ENCODE peak calls at places on chromosomes 11 and 22, in nine cellular contexts. O is K562, L is mammary epithelial cell, Q is fibroblast of lung, I is keratinocyte, G is neural progenitor cell, P is GM23338, M is DND-41, Y is hepatocyte. V is an unnamed sample. For H3K79me2 and H3K4me1, the result is how much of the 10 kb centered on the place peaks cover.

GRCh38 chr11:117771197-117771596 is 25.8 kb downstream of the DSCAML1 start:
- DNase-seq in O (no peak), Q (no peak), M (no peak), I (no peak), P (no peak), Y (no peak), L (no peak), G (no peak), V (no peak)

GRCh38 chr11:47915407-47916137 is 64.8 kb upstream of the PTPRJ start:
- DNase-seq in L (no peak), G (no peak), I (no peak), P (no peak), Y (no peak), O (no peak), Q (no peak), M (no peak), V (peak)

GRCh38 chr11:79081441-79082124 is 359.2 kb downstream of the TENM4 start:
- DNase-seq in O (no peak), L (no peak), I (no peak), P (no peak), M (no peak), Y (no peak), G (peak), Q (peak), V (no peak)

GRCh38 chr22:21606775-21607174 is 23.0 kb downstream of the YDJC start:
- DNase-seq in Q (no peak), G (no peak), P (no peak), Y (no peak), L (no peak), I (no peak), O (peak), M (no peak), V (no peak)

GRCh38 chr22:46367707-46368191 is 32.2 kb downstream of the TRMU start:
- DNase-seq in Q (peak), Y (peak), I (peak), G (peak), L (peak), O (peak), M (peak), P (peak), V (peak)

GRCh38 chr11:74988541-74989268 is at the start of gene NEU3:
- DNase-seq in O (peak), I (peak), M (peak), G (peak), Q (peak), L (peak), Y (peak), P (peak), V (peak)

GRCh38 chr11:65861533-65862183 is 1.4 kb downstream of the MUS81 start:
- DNase-seq in Q (no peak), M (no peak), G (peak), P (no peak), O (peak), I (no peak), Y (no peak), L (no peak), V (no peak)

GRCh38 chr11:46604796-46605195 is 11.0 kb upstream of the AMBRA1 start:
- DNase-seq in L (no peak), Q (no peak), G (no peak), O (no peak), I (no peak), Y (no peak), P (no peak), M (no peak), V (peak)

GRCh38 chr11:100830978-100831732 is 144.1 kb downstream of the ARHGAP42 start:
- DNase-seq in M (no peak), Y (peak), G (no peak), P (peak), L (peak), O (no peak), I (no peak), Q (peak), V (no peak)

GRCh38 chr11:14638561-14638960 is 5.0 kb upstream of the PDE3B start:
- DNase-seq in O (no peak), Y (no peak), G (no peak), Q (peak), L (no peak), M (peak), I (no peak), P (no peak), V (no peak)

GRCh38 chr11:100467821-100468508 is 219.1 kb upstream of the ARHGAP42 start:
- DNase-seq in O (no peak), Q (no peak), Y (no peak), M (no peak), P (no peak), I (no peak), L (no peak), G (no peak), V (no peak)

GRCh38 chr11:30549565-30549964 is 36.6 kb downstream of the MPPED2 start:
- DNase-seq in P (no peak), G (no peak), L (no peak), Y (no peak), M (no peak), Q (no peak), I (no peak), O (no peak), V (no peak)

GRCh38 chr11:77250881-77251640 is 50.4 kb downstream of the GDPD4 start:
- DNase-seq in Y (no peak), I (peak), L (peak), P (no peak), O (no peak), Q (peak), G (no peak), M (no peak), V (no peak)

GRCh38 chr11:46064221-46064620 is 57.0 kb downstream of the PHF21A start:
- DNase-seq in M (no peak), I (no peak), P (peak), Y (no peak), G (no peak), L (no peak), O (no peak), Q (peak), V (no peak)

GRCh38 chr11:75733346-75734107 is 15.9 kb downstream of the MOGAT2 start:
- DNase-seq in M (no peak), G (peak), Y (peak), I (no peak), Q (peak), O (no peak), L (peak), P (no peak), V (no peak)

GRCh38 chr22:46935506-46936377 is 173.3 kb downstream of the TBC1D22A start:
- DNase-seq in M (no peak), Q (no peak), Y (peak), G (no peak), P (no peak), O (peak), L (no peak), I (no peak), V (no peak)

GRCh38 chr22:23233746-23234408 is 53.6 kb downstream of the BCR start:
- DNase-seq in I (no peak), M (no peak), Q (peak), L (no peak), Y (peak), O (peak), P (no peak), G (no peak), V (no peak)

GRCh38 chr11:85182437-85183109 is 444.6 kb downstream of the DLG2 start:
- DNase-seq in G (peak), M (no peak), I (no peak), Q (peak), O (peak), L (peak), Y (peak), P (peak), V (peak)

GRCh38 chr11:36619502-36619901 is 21.5 kb upstream of the RAG2 start:
- DNase-seq in O (no peak), M (peak), L (no peak), I (no peak), G (no peak), Q (no peak), P (no peak), Y (no peak), V (no peak)

GRCh38 chr22:17201285-17201945 is 17.8 kb downstream of the ADA2 start:
- DNase-seq in L (no peak), P (peak), G (peak), Q (peak), Y (peak), M (no peak), I (no peak), O (peak), V (no peak)

GRCh38 chr11:59417023-59417422 is 9.2 kb downstream of the OR5A2 start:
- DNase-seq in Q (no peak), O (no peak), M (no peak), G (no peak), P (no peak), L (no peak), I (no peak), Y (no peak), V (no peak)

GRCh38 chr11:4181780-4182721 is 87.5 kb downstream of the RRM1 start:
- DNase-seq in Y (peak), Q (peak), G (peak), M (peak), P (peak), I (no peak), O (peak), L (peak), V (peak)

GRCh38 chr22:37431366-37431765 is 4.1 kb upstream of the ELFN2 start:
- DNase-seq in O (no peak), Q (peak), I (no peak), G (no peak), L (no peak), P (no peak), Y (no peak), M (no peak), V (no peak)

GRCh38 chr11:126468102-126468521 is 112.6 kb downstream of the ST3GAL4 start:
- DNase-seq in O (no peak), I (no peak), L (no peak), Q (no peak), Y (no peak), G (no peak), P (no peak), M (no peak), V (no peak)

GRCh38 chr22:42910221-42910942 is 53.3 kb upstream of the ARFGAP3 start:
- DNase-seq in L (no peak), O (no peak), G (no peak), P (no peak), I (no peak), Q (no peak), Y (no peak), M (no peak), V (peak)

GRCh38 chr11:133265536-133265935 is 266.8 kb downstream of the OPCML start:
- DNase-seq in L (no peak), P (no peak), Q (no peak), Y (no peak), M (no peak), I (no peak), G (no peak), O (no peak), V (no peak)

GRCh38 chr11:122113836-122114235 is 2.2 kb downstream of the BLID start:
- DNase-seq in G (no peak), Y (no peak), L (no peak), M (no peak), Q (no peak), O (no peak), P (no peak), I (no peak), V (no peak)

GRCh38 chr11:76705834-76706233 is 35.3 kb upstream of the LRRC32 start:
- DNase-seq in Y (no peak), P (no peak), I (no peak), L (no peak), G (no peak), O (no peak), Q (no peak), M (no peak), V (no peak)

GRCh38 chr11:96333076-96333744 is 9.8 kb downstream of the MAML2 start:
- DNase-seq in Q (peak), O (no peak), M (no peak), L (no peak), I (no peak), P (peak), Y (no peak), G (no peak), V (no peak)

GRCh38 chr11:87445002-87445401 is 407.3 kb downstream of the TMEM135 start:
- DNase-seq in P (no peak), M (no peak), L (no peak), G (no peak), Q (peak), Y (no peak), O (no peak), I (no peak), V (no peak)

GRCh38 chr22:22082960-22083359 is 100.4 kb upstream of the TOP3B start:
- DNase-seq in Q (no peak), G (no peak), L (no peak), Y (no peak), O (no peak), I (no peak), P (no peak), M (no peak), V (no peak)

GRCh38 chr11:125239585-125240331 is 75.2 kb downstream of the PKNOX2 start:
- DNase-seq in L (no peak), Q (no peak), G (peak), P (peak), Y (no peak), I (no peak), O (no peak), M (no peak), V (no peak)

GRCh38 chr22:45999379-45999971 is 22.5 kb upstream of the WNT7B start:
- DNase-seq in P (no peak), Y (no peak), O (no peak), M (no peak), I (no peak), G (no peak), L (no peak), Q (no peak), V (no peak)

GRCh38 chr11:2296913-2297622 is 4.7 kb downstream of the C11orf21 start:
- DNase-seq in Q (no peak), O (no peak), I (no peak), P (no peak), L (no peak), Y (no peak), G (no peak), M (no peak), V (no peak)

GRCh38 chr11:116136987-116137674 is 632.9 kb upstream of the CADM1 start:
- DNase-seq in L (no peak), O (no peak), Q (no peak), G (no peak), Y (no peak), M (no peak), I (no peak), P (no peak), V (no peak)

GRCh38 chr11:60791534-60791933 is 6.4 kb downstream of the MS4A10 start:
- DNase-seq in G (no peak), I (no peak), Q (no peak), P (no peak), Y (no peak), O (no peak), M (no peak), L (no peak), V (no peak)

GRCh38 chr22:50576070-50576469 is 2.2 kb downstream of the CPT1B start:
- DNase-seq in G (peak), Q (peak), L (peak), M (no peak), O (peak), Y (no peak), I (peak), P (peak), V (no peak)

GRCh38 chr22:39825661-39826102 is 67.9 kb downstream of the ENTHD1 start:
- DNase-seq in L (no peak), G (no peak), P (no peak), O (no peak), Q (no peak), I (no peak), Y (no peak), M (no peak), V (no peak)
- H3K4me3 ChIP-seq in L (no peak), G (no peak), P (no peak), O (no peak), Q (no peak), I (no peak), Y (no peak), M (no peak), V (no peak)

GRCh38 chr11:27413218-27413617 is 50.2 kb upstream of the CCDC34 start:
- DNase-seq in Y (no peak), O (no peak), M (no peak), I (no peak), Q (no peak), L (peak), P (no peak), G (no peak), V (no peak)

GRCh38 chr11:27412192-27412691 is 49.2 kb upstream of the CCDC34 start:
- DNase-seq in Y (no peak), O (no peak), M (no peak), I (no peak), Q (no peak), P (no peak), L (no peak), G (no peak), V (no peak)

GRCh38 chr11:27410301-27410700 is 47.3 kb upstream of the CCDC34 start:
- DNase-seq in M (no peak), G (no peak), Q (no peak), I (no peak), O (no peak), L (no peak), P (no peak), Y (no peak), V (peak)

GRCh38 chr11:27409742-27410141 is 46.7 kb upstream of the CCDC34 start:
- DNase-seq in Q (no peak), L (no peak), Y (no peak), I (no peak), M (no peak), O (no peak), G (no peak), P (no peak), V (no peak)

DNA sequence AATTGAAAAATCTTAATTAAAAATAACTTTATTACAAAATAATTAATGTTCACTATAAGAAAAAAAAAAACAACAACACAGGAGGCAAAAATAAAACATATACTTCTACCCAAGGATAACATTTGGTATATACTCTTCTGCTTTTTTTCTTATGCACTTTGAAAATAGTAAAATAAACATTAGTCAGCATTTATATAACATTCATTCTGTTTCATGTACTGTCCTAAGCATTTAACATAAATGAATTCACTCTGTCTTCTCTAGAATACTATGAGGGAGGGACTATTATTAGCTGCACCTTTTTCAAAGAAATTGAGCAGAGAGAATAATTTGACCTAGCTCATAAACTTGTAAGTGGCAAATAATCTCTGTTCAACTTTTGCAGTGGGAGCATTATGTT is 48.3 kb upstream of the CCDC34 start:
- DNase-seq in M (no peak), G (no peak), P (no peak), Q (no peak), O (no peak), I (no peak), Y (no peak), L (no peak), V (no peak)
- H3K79me2 ChIP-seq in M (under half), G (half or more), P (half or more), Q (under half), O (under half), I (half or more), Y (half or more), L (half or more), V (under half)

DNA sequence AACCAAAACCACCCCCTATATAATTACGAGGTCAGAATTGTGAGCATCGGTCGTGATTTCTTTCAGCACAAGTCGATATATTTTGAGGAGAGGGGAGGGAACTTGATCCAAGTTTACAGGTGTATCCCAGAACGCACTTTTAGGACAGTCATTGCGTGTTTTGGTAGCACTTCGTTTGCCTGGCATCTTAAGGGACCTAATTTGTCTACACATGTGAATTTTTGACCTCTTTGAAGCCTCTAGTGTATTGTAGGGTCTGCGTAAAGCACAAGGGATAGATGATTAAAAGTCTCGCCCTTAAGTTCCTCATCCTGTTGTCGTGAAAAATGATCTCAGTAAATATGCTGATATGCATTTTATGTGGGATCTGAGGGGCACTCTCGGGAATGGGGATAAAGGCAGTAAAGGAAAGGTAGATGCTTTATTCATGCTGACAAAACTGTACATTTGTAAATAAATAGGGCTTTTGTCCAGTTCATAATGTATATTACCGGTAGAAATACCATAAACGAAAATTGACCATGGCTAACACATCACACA is 631 bp upstream of the CCDC34 start:
- DNase-seq in M (no peak), I (no peak), Q (no peak), G (no peak), L (no peak), Y (no peak), P (no peak), O (no peak), V (no peak)
- H3K4me1 ChIP-seq in M (under half), I (under half), Q (under half), G (under half), L (under half), Y (under half), P (under half), O (under half), V (under half)

GRCh38 chr11:8282621-8283509 is 19.2 kb upstream of the LMO1 start:
- DNase-seq in Q (no peak), M (no peak), I (no peak), O (no peak), Y (no peak), G (peak), L (no peak), P (peak), V (no peak)
- H3K4me3 ChIP-seq in Q (no peak), M (no peak), I (no peak), O (no peak), Y (no peak), G (peak), L (no peak), P (peak), V (no peak)

V was measured in Karpas-422.